ENCODE peak calls at places on chromosome 12, in eight cellular contexts. V is A549; P is foreskin melanocyte; F is T-cell; Y is AG04450; W is left ventricle myocardium superior; A is activated T-helper 1 cell treated with anti-CD3 and anti-CD28 coated beads, Interleukin-12 subunit alpha, Interleukin-12 subunit beta, Interleukin-2, Interleukin-4 antibody, amounts not matched to agents 30 ng/mL and 10 ng/mL and 1 ng/mL, durations not matched to agents 14 hours and 24 hours and 36 hours; I is stromal cell of bone marrow. C is an unnamed sample.

GRCh38 chr12:123543541-123543940 is 10.0 kb upstream of the RILPL1 start:
- DNase-seq in I (no peak), V (no peak), F (no peak), A (no peak), W (no peak), P (no peak), Y (no peak), C (no peak)

GRCh38 chr12:8493084-8493483 is 20.2 kb upstream of the CLEC4D start:
- DNase-seq in A (peak; percentile 42), F (peak; percentile 15), Y (no peak), I (no peak), W (no peak), P (no peak), V (no peak), C (peak; percentile 67)

GRCh38 chr12:127355061-127355820 is 911.7 kb upstream of the TMEM132C start:
- DNase-seq in F (no peak), V (peak; percentile 21), W (no peak), A (no peak), I (no peak), P (no peak), Y (no peak), C (no peak)

GRCh38 chr12:47124451-47124850 is 44.7 kb upstream of the AMIGO2 start:
- DNase-seq in I (peak; percentile 7), F (no peak), P (peak; percentile 38), V (no peak), A (no peak), W (no peak), Y (no peak), C (no peak)

GRCh38 chr12:56007148-56007891 is 10.2 kb downstream of the SUOX start:
- DNase-seq in V (peak; percentile 91), A (peak; percentile 65), P (peak; percentile 72), F (peak; percentile 69), W (peak; percentile 91), Y (peak; percentile 53), I (peak; percentile 83), C (peak; percentile 87)

GRCh38 chr12:56071648-56072047 is 8.3 kb upstream of the ERBB3 start:
- DNase-seq in P (no peak), V (no peak), Y (no peak), W (no peak), A (no peak), I (peak; percentile 5), F (no peak), C (no peak)

GRCh38 chr12:56720696-56721615 is 4.1 kb downstream of the NACA start:
- DNase-seq in W (no peak), A (no peak), F (no peak), I (no peak), P (no peak), Y (no peak), V (no peak), C (no peak)

GRCh38 chr12:62260733-62261683 is 804 bp downstream of the USP15 start:
- DNase-seq in V (peak; percentile 21), F (peak; percentile 64), I (peak; percentile 13), P (peak; percentile 24), Y (no peak), A (peak; percentile 64), W (no peak), C (peak; percentile 84)

GRCh38 chr12:123813349-123813748 is 51.2 kb downstream of the DNAH10 start:
- DNase-seq in W (no peak), A (no peak), Y (no peak), I (peak; percentile 31), V (no peak), P (no peak), F (no peak), C (no peak)

GRCh38 chr12:111100003-111100402 is 179.6 kb upstream of the MYL2 start:
- DNase-seq in W (no peak), I (no peak), A (no peak), V (no peak), P (no peak), Y (no peak), F (no peak), C (no peak)

GRCh38 chr12:59084758-59085383 is 164.6 kb upstream of the LRIG3 start:
- DNase-seq in W (peak; percentile 26), I (no peak), P (no peak), Y (peak; percentile 36), A (no peak), F (no peak), V (no peak), C (peak; percentile 6)

GRCh38 chr12:47361389-47362031 is 281.8 kb upstream of the AMIGO2 start:
- DNase-seq in A (peak; percentile 52), P (no peak), W (no peak), V (no peak), I (no peak), Y (no peak), F (peak; percentile 24), C (peak; percentile 46)

GRCh38 chr12:42666671-42667243 is 77.2 kb upstream of the PRICKLE1 start:
- DNase-seq in V (no peak), Y (peak; percentile 38), F (no peak), W (no peak), A (no peak), P (no peak), I (no peak), C (no peak)

GRCh38 chr12:92987362-92987761 is 58.3 kb upstream of the EEA1 start:
- DNase-seq in W (no peak), P (peak; percentile 64), V (peak; percentile 61), Y (peak; percentile 55), A (no peak), F (no peak), I (peak; percentile 67), C (peak; percentile 91)

GRCh38 chr12:28787151-28787550 is 361.9 kb upstream of the FAR2 start:
- DNase-seq in P (peak; percentile 99), Y (no peak), V (no peak), F (no peak), I (no peak), A (no peak), W (no peak), C (peak; percentile 61)

GRCh38 chr12:55132816-55133215 is 6.6 kb downstream of the OR9K2 start:
- DNase-seq in Y (no peak), V (no peak), W (no peak), F (no peak), P (no peak), A (no peak), I (no peak), C (no peak)

C was measured in pons.